ENCODE peak calls at places on chromosome 21, in four cellular contexts. K is brain microvascular endothelial cell, Q is iPS DF 6.9, C is heart right ventricle. Y is an unnamed sample. For H3K27me3, the result is how much of the 10 kb centered on the place peaks cover.

GRCh38 chr21:42556960-42557359 is 43.3 kb downstream of the SLC37A1 start:
- DNase-seq in K (no peak), Q (no peak), C (no peak), Y (no peak)

GRCh38 chr21:17585875-17586450 is 26.7 kb downstream of the BTG3 start:
- DNase-seq in K (peak), Q (no peak), C (peak), Y (no peak)

GRCh38 chr21:30733026-30733425 is 14.0 kb downstream of the KRTAP21-2 start:
- DNase-seq in K (no peak), Q (no peak), C (no peak), Y (no peak)

GRCh38 chr21:38166214-38166547 is 90.6 kb upstream of the KCNJ15 start:
- DNase-seq in K (no peak), Q (no peak), C (no peak), Y (no peak)

GRCh38 chr21:30234643-30235042 is 18.7 kb upstream of the CLDN8 start:
- DNase-seq in K (peak), Q (no peak), C (no peak), Y (no peak)

GRCh38 chr21:39381009-39381408 is 32.1 kb upstream of the HMGN1 start:
- DNase-seq in K (no peak), Q (no peak), C (no peak), Y (no peak)

GRCh38 chr21:42057861-42058437 is 13.2 kb upstream of the UMODL1 start:
- DNase-seq in K (no peak), Q (no peak), C (no peak), Y (no peak)

GRCh38 chr21:14480601-14481000 is 65.5 kb downstream of the SAMSN1 start:
- DNase-seq in K (no peak), Q (no peak), C (no peak), Y (no peak)

GRCh38 chr21:24424786-24425185 is 1182.5 kb downstream of the MRPL39 start:
- DNase-seq in K (no peak), Q (no peak), C (no peak), Y (no peak)

GRCh38 chr21:27802816-27803475 is 836.1 kb upstream of the ADAMTS5 start:
- DNase-seq in K (peak), Q (peak), C (peak), Y (peak)

GRCh38 chr21:37536616-37537278 is 170.2 kb downstream of the DYRK1A start:
- DNase-seq in K (no peak), Q (no peak), C (no peak), Y (no peak)

GRCh38 chr21:16594191-16594590 is 864.4 kb downstream of the USP25 start:
- DNase-seq in K (no peak), Q (no peak), C (no peak), Y (no peak)

GRCh38 chr21:46552274-46552673 is 52.6 kb downstream of the S100B start:
- DNase-seq in K (no peak), Q (no peak), C (no peak), Y (peak)
- H3K4me3 ChIP-seq in K (no peak), Q (no peak), C (no peak), Y (peak)

GRCh38 chr21:44263768-44264167 is 2.1 kb upstream of the DNMT3L start:
- DNase-seq in K (no peak), Q (no peak), C (no peak), Y (no peak)
- H3K27me3 ChIP-seq in K (under half), Q (under half), C (under half), Y (under half)

DNA sequence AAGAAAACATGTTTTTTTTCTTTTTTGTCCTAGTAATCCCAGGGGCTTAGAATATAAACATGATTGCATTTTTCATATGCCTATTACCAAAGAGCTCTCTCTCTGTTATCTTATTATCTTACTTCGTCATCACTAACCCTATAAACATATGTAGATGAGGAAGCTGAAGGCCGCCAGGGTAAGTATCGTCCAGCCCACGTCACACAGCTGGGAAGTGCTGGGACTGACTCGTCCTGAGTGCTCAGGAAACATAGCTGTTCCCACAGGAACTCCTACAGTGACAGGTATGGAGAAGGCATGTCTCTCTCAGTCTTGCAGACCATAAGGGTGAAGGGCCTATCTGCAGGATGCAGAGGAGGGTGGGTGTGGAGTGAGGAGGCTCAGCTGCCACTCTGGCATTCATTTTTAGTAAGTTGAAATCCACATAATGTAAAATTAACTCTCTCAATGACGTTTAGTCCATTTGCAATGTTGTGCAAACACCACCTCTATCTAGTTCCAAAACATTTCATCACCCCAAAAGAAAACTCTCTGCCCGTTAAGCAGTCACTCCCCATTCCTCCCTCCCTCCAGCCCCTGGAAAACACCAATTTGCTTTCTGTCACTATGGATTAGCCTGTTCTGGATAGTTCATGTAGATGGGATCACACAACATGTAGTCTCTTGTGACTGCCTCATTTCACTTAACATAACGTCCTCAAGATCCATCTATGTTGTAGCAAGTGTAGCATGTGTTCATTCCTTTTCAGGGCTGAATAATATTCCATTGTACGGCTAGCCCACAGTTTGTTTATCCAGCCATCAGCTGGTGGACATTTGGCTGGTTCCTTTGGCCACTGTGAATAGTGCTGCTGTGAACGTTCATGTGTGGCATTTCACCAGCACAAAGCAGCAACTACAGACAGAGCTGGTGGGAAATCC is 68.3 kb downstream of the TCP10L start:
- DNase-seq in K (peak), Q (no peak), C (no peak), Y (no peak)
- H3K27ac ChIP-seq in K (peak), Q (no peak), C (peak), Y (no peak)

GRCh38 chr21:36385909-36386642 is 884 bp downstream of the CHAF1B start:
- DNase-seq in K (no peak), Q (no peak), C (no peak), Y (no peak)

GRCh38 chr21:36381841-36382589 is 3.2 kb upstream of the CHAF1B start:
- DNase-seq in K (no peak), Q (no peak), C (no peak), Y (no peak)

GRCh38 chr21:36388076-36388475 is 2.9 kb downstream of the CHAF1B start:
- DNase-seq in K (no peak), Q (no peak), C (no peak), Y (no peak)

GRCh38 chr21:36385233-36385908 is at the start of gene CHAF1B:
- DNase-seq in K (peak), Q (peak), C (peak), Y (peak)

GRCh38 chr21:36384885-36385232 is 333 bp upstream of the CHAF1B start:
- DNase-seq in K (no peak), Q (no peak), C (no peak), Y (no peak)
- H3K4me3 ChIP-seq in K (peak), Q (no peak), C (peak), Y (no peak)